ENCODE peak calls at places on chromosomes 1 and 21, in ten cellular contexts. D is naive thymus-derived CD8-positive, alpha-beta T cell; V is ELF-1; Q is GM04503; L is fibroblast of the aortic adventitia; K is stimulated activated naive CD4-positive, alpha-beta T cell; Y is stimulated activated CD8-positive, alpha-beta memory T cell treated with anti-CD3 and anti-CD28 coated beads, Interleukin-12 subunit alpha, Interleukin-12 subunit beta, amount 100 ng/mL, for 4 hours; E is WTC11; J is COR-L47; W is renal cortical epithelial cell. C is an unnamed sample.

GRCh38 chr1:108878678-108879077 is 1.9 kb downstream of the GPSM2 start:
- DNase-seq in D (no peak), V (no peak), Q (no peak), L (no peak), K (no peak), Y (no peak), E (no peak), J (peak), W (no peak), C (no peak)

GRCh38 chr21:31914472-31914871 is 41.7 kb downstream of the HUNK start:
- DNase-seq in D (no peak), V (no peak), Q (no peak), L (no peak), K (no peak), Y (no peak), E (no peak), J (no peak), W (no peak), C (no peak)

GRCh38 chr1:86245566-86246190 is 89.1 kb upstream of the COL24A1 start:
- DNase-seq in D (no peak), V (no peak), Q (no peak), L (peak), K (no peak), Y (no peak), E (no peak), J (no peak), W (no peak), C (no peak)

GRCh38 chr1:204493145-204493881 is 1.3 kb downstream of the PIK3C2B start:
- DNase-seq in D (no peak), V (peak), Q (peak), L (peak), K (peak), Y (no peak), E (no peak), J (no peak), W (peak), C (no peak)

GRCh38 chr1:174800221-174800791 is 199.4 kb upstream of the CACYBP start:
- DNase-seq in D (no peak), V (peak), Q (no peak), L (no peak), K (no peak), Y (no peak), E (no peak), J (no peak), W (no peak), C (no peak)

GRCh38 chr1:5311634-5312298 is 657.4 kb downstream of the AJAP1 start:
- DNase-seq in D (no peak), V (peak), Q (no peak), L (no peak), K (no peak), Y (no peak), E (no peak), J (no peak), W (no peak), C (no peak)

GRCh38 chr1:30405081-30405480 is 318.3 kb downstream of the MATN1 start:
- DNase-seq in D (no peak), V (no peak), Q (no peak), L (no peak), K (no peak), Y (no peak), E (no peak), J (no peak), W (no peak), C (no peak)

GRCh38 chr21:35217504-35218060 is 168.5 kb upstream of the RUNX1 start:
- DNase-seq in D (no peak), V (peak), Q (peak), L (peak), K (no peak), Y (no peak), E (no peak), J (no peak), W (peak), C (peak)

GRCh38 chr21:36630485-36631206 is 68.3 kb upstream of the SIM2 start:
- DNase-seq in D (peak), V (peak), Q (no peak), L (peak), K (peak), Y (peak), E (peak), J (peak), W (no peak), C (no peak)

GRCh38 chr1:172180886-172181285 is 239.6 kb upstream of the C1orf105 start:
- DNase-seq in D (peak), V (no peak), Q (no peak), L (peak), K (peak), Y (no peak), E (no peak), J (no peak), W (no peak), C (peak)

GRCh38 chr1:63723618-63724017 is 50.2 kb upstream of the ROR1 start:
- DNase-seq in D (no peak), V (no peak), Q (no peak), L (no peak), K (no peak), Y (no peak), E (no peak), J (no peak), W (peak), C (no peak)

GRCh38 chr1:203645996-203646395 is 19.4 kb downstream of the ATP2B4 start:
- DNase-seq in D (no peak), V (no peak), Q (no peak), L (no peak), K (no peak), Y (no peak), E (no peak), J (no peak), W (no peak), C (no peak)

GRCh38 chr1:214213136-214213535 is 67.8 kb upstream of the SMYD2 start:
- DNase-seq in D (no peak), V (no peak), Q (peak), L (peak), K (no peak), Y (no peak), E (no peak), J (no peak), W (no peak), C (no peak)

GRCh38 chr1:226548281-226549093 is at the start of gene STUM:
- DNase-seq in D (peak), V (peak), Q (no peak), L (no peak), K (peak), Y (no peak), E (peak), J (peak), W (no peak), C (no peak)

GRCh38 chr1:239547987-239548386 is 161.6 kb downstream of the CHRM3 start:
- DNase-seq in D (peak), V (no peak), Q (no peak), L (no peak), K (peak), Y (no peak), E (no peak), J (no peak), W (no peak), C (no peak)

GRCh38 chr1:29675481-29676263 is 439.4 kb downstream of the PTPRU start:
- DNase-seq in D (no peak), V (no peak), Q (no peak), L (no peak), K (no peak), Y (no peak), E (no peak), J (no peak), W (peak), C (no peak)

GRCh38 chr1:37849480-37849879 is 9.9 kb downstream of the MTF1 start:
- DNase-seq in D (no peak), V (no peak), Q (no peak), L (no peak), K (no peak), Y (no peak), E (no peak), J (no peak), W (no peak), C (no peak)

GRCh38 chr1:22702671-22703070 is 8.0 kb upstream of the EPHB2 start:
- DNase-seq in D (no peak), V (no peak), Q (no peak), L (peak), K (no peak), Y (no peak), E (no peak), J (no peak), W (no peak), C (no peak)

GRCh38 chr1:99677416-99677815 is 31.5 kb downstream of the PALMD start:
- DNase-seq in D (no peak), V (no peak), Q (no peak), L (no peak), K (no peak), Y (no peak), E (no peak), J (no peak), W (no peak), C (no peak)

GRCh38 chr1:226979115-226979516 is 39.0 kb downstream of the COQ8A start:
- DNase-seq in D (no peak), V (no peak), Q (no peak), L (no peak), K (no peak), Y (no peak), E (no peak), J (no peak), W (no peak), C (no peak)

GRCh38 chr21:46122241-46122671 is 24.3 kb downstream of the COL6A2 start:
- DNase-seq in D (no peak), V (no peak), Q (peak), L (peak), K (no peak), Y (no peak), E (peak), J (no peak), W (no peak), C (no peak)

GRCh38 chr1:82000221-82000620 is 199.5 kb downstream of the ADGRL2 start:
- DNase-seq in D (no peak), V (no peak), Q (no peak), L (no peak), K (no peak), Y (no peak), E (no peak), J (no peak), W (no peak), C (no peak)

GRCh38 chr1:36561365-36561731 is 78.6 kb upstream of the CSF3R start:
- DNase-seq in D (no peak), V (no peak), Q (no peak), L (no peak), K (no peak), Y (no peak), E (no peak), J (no peak), W (no peak), C (no peak)

GRCh38 chr1:67459068-67459467 is 28.9 kb upstream of the SERBP1 start:
- DNase-seq in D (no peak), V (peak), Q (no peak), L (no peak), K (no peak), Y (no peak), E (peak), J (peak), W (no peak), C (no peak)

GRCh38 chr1:113951719-113952118 is 22.6 kb downstream of the HIPK1 start:
- DNase-seq in D (no peak), V (no peak), Q (no peak), L (no peak), K (no peak), Y (no peak), E (no peak), J (no peak), W (no peak), C (no peak)

GRCh38 chr1:100187912-100188311 is 9.9 kb upstream of the LRRC39 start:
- DNase-seq in D (no peak), V (no peak), Q (no peak), L (peak), K (no peak), Y (no peak), E (no peak), J (no peak), W (peak), C (no peak)

C was measured in BJ.